ENCODE peak calls at places on chromosome 6, in nine cellular contexts. D, W, C, I, L, Z, P, H and N are unnamed samples.

GRCh38 chr6:32960563-32960962 is 7.7 kb upstream of the HLA-DMA start:
- DNase-seq in D (no peak), W (no peak), C (no peak), I (no peak), L (no peak), Z (no peak), P (no peak), H (no peak), N (no peak)

GRCh38 chr6:166464418-166465400 is 82.0 kb upstream of the MPC1 start:
- DNase-seq in D (no peak), W (no peak), C (no peak), I (no peak), L (no peak), Z (no peak), P (no peak), H (no peak), N (no peak)

GRCh38 chr6:30076333-30076732 is 764 bp upstream of the RNF39 start:
- DNase-seq in D (no peak), W (no peak), C (no peak), I (no peak), L (no peak), Z (no peak), P (no peak), H (no peak), N (no peak)

GRCh38 chr6:56849876-56850275 is 105.0 kb upstream of the BEND6 start:
- DNase-seq in D (peak), W (no peak), C (no peak), I (peak), L (no peak), Z (peak), P (no peak), H (no peak), N (no peak)

GRCh38 chr6:137489410-137490371 is 4.5 kb downstream of the OLIG3 start:
- DNase-seq in D (no peak), W (peak), C (no peak), I (no peak), L (no peak), Z (peak), P (no peak), H (peak), N (no peak)

GRCh38 chr6:34386316-34387137 is 5.9 kb downstream of the NUDT3 start:
- DNase-seq in D (peak), W (no peak), C (no peak), I (peak), L (no peak), Z (no peak), P (peak), H (no peak), N (no peak)

GRCh38 chr6:107557698-107558097 is 67.8 kb downstream of the SOBP start:
- DNase-seq in D (no peak), W (no peak), C (no peak), I (no peak), L (no peak), Z (no peak), P (no peak), H (no peak), N (no peak)

GRCh38 chr6:155033021-155033801 is 38.1 kb downstream of the TIAM2 start:
- DNase-seq in D (no peak), W (no peak), C (no peak), I (no peak), L (no peak), Z (no peak), P (no peak), H (no peak), N (no peak)

GRCh38 chr6:35275861-35276260 is 16.3 kb downstream of the ZNF76 start:
- DNase-seq in D (no peak), W (no peak), C (no peak), I (no peak), L (no peak), Z (no peak), P (no peak), H (no peak), N (no peak)

GRCh38 chr6:94045473-94045872 is 626.1 kb upstream of the EPHA7 start:
- DNase-seq in D (no peak), W (no peak), C (no peak), I (no peak), L (no peak), Z (peak), P (no peak), H (no peak), N (no peak)

GRCh38 chr6:118674772-118675171 is 23.4 kb upstream of the CEP85L start:
- DNase-seq in D (no peak), W (no peak), C (no peak), I (no peak), L (no peak), Z (no peak), P (no peak), H (no peak), N (no peak)

GRCh38 chr6:144377586-144377985 is 92.5 kb downstream of the UTRN start:
- DNase-seq in D (peak), W (no peak), C (no peak), I (peak), L (no peak), Z (no peak), P (peak), H (no peak), N (no peak)

GRCh38 chr6:157221049-157221816 is 102.1 kb downstream of the TMEM242 start:
- DNase-seq in D (peak), W (peak), C (no peak), I (peak), L (peak), Z (peak), P (peak), H (peak), N (peak)

GRCh38 chr6:131749023-131749422 is 38.2 kb upstream of the CTAGE9 start:
- DNase-seq in D (no peak), W (no peak), C (no peak), I (no peak), L (no peak), Z (no peak), P (no peak), H (no peak), N (no peak)

GRCh38 chr6:155313602-155314091 is 637 bp downstream of the TFB1M start:
- DNase-seq in D (peak), W (no peak), C (no peak), I (peak), L (peak), Z (no peak), P (no peak), H (no peak), N (no peak)

GRCh38 chr6:81763051-81763450 is 10.6 kb upstream of the TENT5A start:
- DNase-seq in D (no peak), W (no peak), C (no peak), I (no peak), L (no peak), Z (no peak), P (no peak), H (no peak), N (no peak)

GRCh38 chr6:157769776-157770430 is 53.1 kb upstream of the SNX9 start:
- DNase-seq in D (no peak), W (no peak), C (no peak), I (no peak), L (no peak), Z (no peak), P (no peak), H (no peak), N (no peak)

GRCh38 chr6:143691155-143691554 is 13.4 kb downstream of the PHACTR2 start:
- DNase-seq in D (no peak), W (no peak), C (no peak), I (no peak), L (no peak), Z (no peak), P (no peak), H (no peak), N (no peak)

GRCh38 chr6:43220439-43220951 is 8.8 kb downstream of the DNPH1 start:
- DNase-seq in D (no peak), W (no peak), C (peak), I (no peak), L (no peak), Z (no peak), P (no peak), H (no peak), N (no peak)

GRCh38 chr6:157017022-157017421 is 239.8 kb downstream of the ARID1B start:
- DNase-seq in D (no peak), W (no peak), C (no peak), I (no peak), L (no peak), Z (no peak), P (no peak), H (no peak), N (no peak)

GRCh38 chr6:147141690-147142308 is 62.4 kb upstream of the STXBP5 start:
- DNase-seq in D (peak), W (no peak), C (no peak), I (peak), L (no peak), Z (peak), P (no peak), H (no peak), N (no peak)

GRCh38 chr6:74549746-74550145 is 656.1 kb downstream of the COL12A1 start:
- DNase-seq in D (no peak), W (no peak), C (no peak), I (no peak), L (no peak), Z (peak), P (no peak), H (no peak), N (no peak)

GRCh38 chr6:15588966-15589634 is 73.7 kb downstream of the DTNBP1 start:
- DNase-seq in D (peak), W (no peak), C (no peak), I (peak), L (no peak), Z (peak), P (peak), H (no peak), N (no peak)

GRCh38 chr6:167543602-167544506 is 219.0 kb downstream of the TTLL2 start:
- DNase-seq in D (no peak), W (no peak), C (no peak), I (peak), L (no peak), Z (no peak), P (no peak), H (no peak), N (no peak)

GRCh38 chr6:32622545-32623401 is 14.4 kb upstream of the HLA-DQA1 start:
- DNase-seq in D (peak), W (peak), C (no peak), I (peak), L (no peak), Z (peak), P (no peak), H (no peak), N (no peak)

GRCh38 chr6:98894810-98895209 is 52.9 kb downstream of the FBXL4 start:
- DNase-seq in D (no peak), W (no peak), C (no peak), I (peak), L (no peak), Z (peak), P (no peak), H (no peak), N (no peak)

GRCh38 chr6:122008105-122009100 is 391.0 kb upstream of the HSF2 start:
- DNase-seq in D (no peak), W (no peak), C (no peak), I (no peak), L (no peak), Z (peak), P (no peak), H (no peak), N (no peak)

GRCh38 chr6:109458774-109459531 is 3.4 kb upstream of the MICAL1 start:
- DNase-seq in D (peak), W (no peak), C (no peak), I (no peak), L (no peak), Z (no peak), P (no peak), H (no peak), N (no peak)

GRCh38 chr6:34416877-34417371 is 8.9 kb downstream of the RPS10 start:
- DNase-seq in D (no peak), W (no peak), C (no peak), I (no peak), L (no peak), Z (no peak), P (no peak), H (no peak), N (no peak)